ENCODE peak calls at places on chromosomes 6 and 20, in nine cellular contexts. One of them, this sample, is unnamed.

GRCh38 chr20:63163171-63163570 is 52.8 kb downstream of the YTHDF1 start:
- DNase-seq in germinal center: no peak
- DNase-seq in foreskin fibroblast: no peak
- DNase-seq in ovary: no peak
- DNase-seq in kidney tubule cell: no peak
- DNase-seq in osteocyte: no peak
- DNase-seq in NCI-H510A treated with DMSO at 0.1 percent for 48 hours: no peak
- DNase-seq in mesendoderm: no peak
- DNase-seq in choroid plexus epithelial cell: no peak
- DNase-seq in this sample: no peak

GRCh38 chr6:107493158-107494057 is 3.5 kb downstream of the SOBP start:
- DNase-seq in germinal center: no peak
- DNase-seq in foreskin fibroblast: peak
- DNase-seq in ovary: no peak
- DNase-seq in kidney tubule cell: no peak
- DNase-seq in osteocyte: no peak
- DNase-seq in NCI-H510A treated with DMSO at 0.1 percent for 48 hours: no peak
- DNase-seq in mesendoderm: no peak
- DNase-seq in choroid plexus epithelial cell: peak
- DNase-seq in this sample: no peak

GRCh38 chr20:11101243-11101642 is 427.4 kb upstream of the JAG1 start:
- DNase-seq in germinal center: no peak
- DNase-seq in foreskin fibroblast: peak
- DNase-seq in ovary: no peak
- DNase-seq in kidney tubule cell: peak
- DNase-seq in osteocyte: no peak
- DNase-seq in NCI-H510A treated with DMSO at 0.1 percent for 48 hours: no peak
- DNase-seq in mesendoderm: no peak
- DNase-seq in choroid plexus epithelial cell: peak
- DNase-seq in this sample: no peak

GRCh38 chr6:15481414-15481813 is 181.4 kb downstream of the DTNBP1 start:
- DNase-seq in germinal center: no peak
- DNase-seq in foreskin fibroblast: no peak
- DNase-seq in ovary: no peak
- DNase-seq in kidney tubule cell: no peak
- DNase-seq in osteocyte: no peak
- DNase-seq in NCI-H510A treated with DMSO at 0.1 percent for 48 hours: no peak
- DNase-seq in mesendoderm: no peak
- DNase-seq in choroid plexus epithelial cell: no peak
- DNase-seq in this sample: peak

GRCh38 chr6:39365281-39366074 is 43.0 kb upstream of the KCNK16 start:
- DNase-seq in germinal center: no peak
- DNase-seq in foreskin fibroblast: peak
- DNase-seq in ovary: no peak
- DNase-seq in kidney tubule cell: peak
- DNase-seq in osteocyte: no peak
- DNase-seq in NCI-H510A treated with DMSO at 0.1 percent for 48 hours: no peak
- DNase-seq in mesendoderm: no peak
- DNase-seq in choroid plexus epithelial cell: peak
- DNase-seq in this sample: no peak

GRCh38 chr6:154537486-154537885 is 27.0 kb upstream of the CNKSR3 start:
- DNase-seq in germinal center: no peak
- DNase-seq in foreskin fibroblast: no peak
- DNase-seq in ovary: no peak
- DNase-seq in kidney tubule cell: no peak
- DNase-seq in osteocyte: no peak
- DNase-seq in NCI-H510A treated with DMSO at 0.1 percent for 48 hours: no peak
- DNase-seq in mesendoderm: peak
- DNase-seq in choroid plexus epithelial cell: no peak
- DNase-seq in this sample: no peak

GRCh38 chr20:35991142-35991771 is 22.9 kb downstream of the CNBD2 start:
- DNase-seq in germinal center: peak
- DNase-seq in foreskin fibroblast: peak
- DNase-seq in ovary: no peak
- DNase-seq in kidney tubule cell: peak
- DNase-seq in osteocyte: no peak
- DNase-seq in NCI-H510A treated with DMSO at 0.1 percent for 48 hours: peak
- DNase-seq in mesendoderm: no peak
- DNase-seq in choroid plexus epithelial cell: peak
- DNase-seq in this sample: no peak

GRCh38 chr20:41078329-41078728 is 49.7 kb downstream of the TOP1 start:
- DNase-seq in germinal center: peak
- DNase-seq in foreskin fibroblast: no peak
- DNase-seq in ovary: no peak
- DNase-seq in kidney tubule cell: peak
- DNase-seq in osteocyte: no peak
- DNase-seq in NCI-H510A treated with DMSO at 0.1 percent for 48 hours: no peak
- DNase-seq in mesendoderm: peak
- DNase-seq in choroid plexus epithelial cell: peak
- DNase-seq in this sample: no peak

GRCh38 chr6:140311146-140311545 is 936.7 kb upstream of the CITED2 start:
- DNase-seq in germinal center: no peak
- DNase-seq in foreskin fibroblast: peak
- DNase-seq in ovary: no peak
- DNase-seq in kidney tubule cell: no peak
- DNase-seq in osteocyte: no peak
- DNase-seq in NCI-H510A treated with DMSO at 0.1 percent for 48 hours: no peak
- DNase-seq in mesendoderm: no peak
- DNase-seq in choroid plexus epithelial cell: peak
- DNase-seq in this sample: no peak

GRCh38 chr20:57840504-57841296 is 130.9 kb upstream of the PMEPA1 start:
- DNase-seq in germinal center: no peak
- DNase-seq in foreskin fibroblast: no peak
- DNase-seq in ovary: no peak
- DNase-seq in kidney tubule cell: no peak
- DNase-seq in osteocyte: peak
- DNase-seq in NCI-H510A treated with DMSO at 0.1 percent for 48 hours: no peak
- DNase-seq in mesendoderm: no peak
- DNase-seq in choroid plexus epithelial cell: no peak
- DNase-seq in this sample: peak

GRCh38 chr20:59149678-59150504 is 13.7 kb upstream of the ZNF831 start:
- DNase-seq in germinal center: peak
- DNase-seq in foreskin fibroblast: no peak
- DNase-seq in ovary: no peak
- DNase-seq in kidney tubule cell: no peak
- DNase-seq in osteocyte: no peak
- DNase-seq in NCI-H510A treated with DMSO at 0.1 percent for 48 hours: no peak
- DNase-seq in mesendoderm: no peak
- DNase-seq in choroid plexus epithelial cell: no peak
- DNase-seq in this sample: peak